ENCODE peak calls at places on chromosomes 4 and X, in seven cellular contexts. E, N, T, Q, K, P and V are unnamed samples.
A peak's percentile ranks its signal among the peaks of the same experiment; 100 is the strongest.

GRCh38 chr4:88613417-88613875 is 21.2 kb downstream of the HERC3 start:
- DNase-seq in N (peak; percentile 62), Q (no peak), T (no peak), K (no peak), P (no peak), E (no peak), V (no peak)

GRCh38 chr4:103030791-103031190 is 11.3 kb upstream of the SLC9B1 start:
- DNase-seq in T (no peak), P (no peak), E (no peak), Q (no peak), N (no peak), K (no peak), V (no peak)

GRCh38 chr4:76984127-76984526 is 34.6 kb downstream of the SEPTIN11 start:
- DNase-seq in K (no peak), T (no peak), P (peak; percentile 74), Q (no peak), N (no peak), E (peak; percentile 45), V (no peak)

GRCh38 chr4:139622856-139623255 is 42.8 kb upstream of the MGST2 start:
- DNase-seq in N (no peak), T (no peak), P (no peak), Q (no peak), E (no peak), K (no peak), V (no peak)

GRCh38 chrX:40098264-40099045 is 697 bp upstream of the BCOR start:
- DNase-seq in Q (peak; percentile 5), T (peak; percentile 42), N (peak; percentile 55), E (peak; percentile 59), P (peak; percentile 71), K (peak; percentile 60), V (peak; percentile 50)

GRCh38 chrX:40543661-40544328 is 37.0 kb upstream of the ATP6AP2 start:
- DNase-seq in E (peak; percentile 13), P (peak; percentile 46), N (no peak), Q (no peak), T (no peak), K (no peak), V (no peak)

GRCh38 chr4:146844761-146845160 is 100.9 kb downstream of the TTC29 start:
- DNase-seq in T (no peak), E (no peak), Q (no peak), K (no peak), N (no peak), P (no peak), V (no peak)

GRCh38 chr4:2800691-2801596 is 8.1 kb downstream of the SH3BP2 start:
- DNase-seq in E (peak; percentile 4), K (peak; percentile 94), T (peak; percentile 81), Q (peak; percentile 78), N (peak; percentile 43), P (peak; percentile 69), V (peak; percentile 51)

GRCh38 chr4:28787947-28788346 is 1927.3 kb downstream of the STIM2 start:
- DNase-seq in T (no peak), N (no peak), K (no peak), Q (no peak), E (no peak), P (no peak), V (no peak)

GRCh38 chr4:168028568-168028967 is 63.8 kb upstream of the ANXA10 start:
- DNase-seq in T (no peak), Q (no peak), P (peak; percentile 56), N (no peak), E (peak; percentile 20), K (no peak), V (no peak)

GRCh38 chrX:107573016-107573415 is 55.3 kb upstream of the PRPS1 start:
- DNase-seq in K (no peak), T (no peak), E (no peak), Q (no peak), P (no peak), N (no peak), V (no peak)

GRCh38 chrX:123590842-123591491 is 141.9 kb downstream of the THOC2 start:
- DNase-seq in E (peak; percentile 3), K (no peak), N (no peak), P (peak; percentile 3), Q (no peak), T (no peak), V (no peak)